ENCODE peak calls at places on chromosomes 3 and 15, in eight cellular contexts. I is DND-41, D is Peyer's patch, P is PC-9, E is progenitor cell of endocrine pancreas, F is SK-N-SH, Z is cardiac fibroblast, S is A549. O is an unnamed sample.

GRCh38 chr3:102926618-102927017 is 491.8 kb downstream of the ZPLD1 start:
- DNase-seq in S (no peak), I (no peak), Z (no peak), D (no peak), P (no peak), E (no peak), F (no peak), O (no peak)

GRCh38 chr3:134312873-134313838 is 61.1 kb downstream of the AMOTL2 start:
- DNase-seq in Z (peak; percentile 92), I (no peak), D (peak; percentile 67), S (peak; percentile 73), E (peak; percentile 65), P (peak; percentile 64), F (no peak), O (no peak)

GRCh38 chr3:55591893-55592292 is 104.8 kb upstream of the WNT5A start:
- DNase-seq in F (no peak), Z (no peak), I (no peak), E (no peak), S (no peak), P (no peak), D (no peak), O (no peak)

GRCh38 chr3:181698263-181698944 is 13.3 kb upstream of the SOX2 start:
- DNase-seq in E (no peak), I (no peak), D (no peak), P (no peak), S (no peak), F (peak; percentile 47), Z (no peak), O (no peak)

GRCh38 chr15:27324871-27325270 is 353.9 kb downstream of the GABRG3 start:
- DNase-seq in P (no peak), F (no peak), E (no peak), S (no peak), I (no peak), D (no peak), Z (no peak), O (no peak)

GRCh38 chr3:134315286-134316106 is 58.8 kb downstream of the AMOTL2 start:
- DNase-seq in Z (peak; percentile 93), E (no peak), D (peak; percentile 67), P (peak; percentile 31), S (no peak), F (no peak), I (no peak), O (no peak)

GRCh38 chr3:188421151-188421821 is 267.3 kb downstream of the LPP start:
- DNase-seq in I (no peak), Z (peak; percentile 78), E (no peak), D (no peak), S (peak; percentile 19), P (no peak), F (no peak), O (no peak)

GRCh38 chr3:142027713-142028112 is 121.6 kb downstream of the TFDP2 start:
- DNase-seq in F (peak; percentile 10), P (peak; percentile 46), E (no peak), Z (peak; percentile 43), S (peak; percentile 6), I (peak; percentile 59), D (peak; percentile 54), O (no peak)

GRCh38 chr3:182450942-182451607 is 342.2 kb upstream of the ATP11B start:
- DNase-seq in P (no peak), S (no peak), I (no peak), F (no peak), D (no peak), E (no peak), Z (no peak), O (no peak)

GRCh38 chr3:111151438-111151837 is 79.8 kb downstream of the NECTIN3 start:
- DNase-seq in D (no peak), S (peak; percentile 5), E (no peak), F (no peak), P (peak; percentile 86), I (no peak), Z (peak; percentile 24), O (no peak)

GRCh38 chr3:53196575-53197407 is 35.8 kb downstream of the PRKCD start:
- DNase-seq in E (no peak), D (peak; percentile 86), I (no peak), Z (peak; percentile 70), P (peak; percentile 42), F (peak; percentile 20), S (peak; percentile 85), O (no peak)

GRCh38 chr15:71496336-71496955 is 313.9 kb upstream of the NR2E3 start:
- DNase-seq in Z (peak; percentile 49), P (no peak), D (no peak), E (no peak), F (no peak), I (no peak), S (no peak), O (no peak)

GRCh38 chr3:124117486-124117885 is 125.6 kb upstream of the ROPN1 start:
- DNase-seq in D (no peak), P (no peak), Z (peak; percentile 44), I (no peak), E (no peak), F (no peak), S (peak; percentile 6), O (no peak)

GRCh38 chr3:23811117-23811487 is 5.3 kb downstream of the UBE2E1 start:
- DNase-seq in S (no peak), P (no peak), I (no peak), E (no peak), Z (no peak), F (no peak), D (no peak), O (no peak)

GRCh38 chr3:27800261-27800660 is 78.1 kb upstream of the EOMES start:
- DNase-seq in F (no peak), D (no peak), Z (no peak), P (no peak), E (no peak), I (no peak), S (no peak), O (no peak)

GRCh38 chr3:49164983-49165720 is 979 bp downstream of the CCDC71 start:
- DNase-seq in E (no peak), P (no peak), I (no peak), Z (no peak), S (no peak), F (peak; percentile 45), D (no peak), O (no peak)

GRCh38 chr15:75143738-75144334 is 57.8 kb upstream of the C15orf39 start:
- DNase-seq in P (no peak), Z (no peak), F (no peak), S (no peak), D (peak; percentile 36), E (no peak), I (peak; percentile 13), O (no peak)

GRCh38 chr15:49380912-49381311 is 42.1 kb upstream of the FGF7 start:
- DNase-seq in S (no peak), F (no peak), P (no peak), Z (no peak), E (no peak), I (no peak), D (no peak), O (no peak)

GRCh38 chr15:85500729-85501128 is 120.3 kb downstream of the AKAP13 start:
- DNase-seq in E (no peak), I (no peak), P (no peak), S (no peak), F (no peak), Z (peak; percentile 71), D (no peak), O (no peak)

GRCh38 chr3:127857270-127857801 is 35.0 kb upstream of the MGLL start:
- DNase-seq in Z (peak; percentile 3), I (no peak), F (peak; percentile 42), E (no peak), D (no peak), P (no peak), S (peak; percentile 30), O (no peak)
- TF ChIP-seq CTCF in Z (no peak), I (peak; percentile 11), F (no peak), E (no peak), D (peak; percentile 11), P (no peak), S (no peak), O (no peak)

GRCh38 chr15:32825219-32825618 is 107.4 kb downstream of the GREM1 start:
- DNase-seq in Z (peak; percentile 66), P (no peak), D (no peak), S (no peak), I (no peak), F (no peak), E (no peak), O (no peak)
- TF ChIP-seq CTCF in Z (no peak), P (no peak), D (no peak), S (no peak), I (no peak), F (no peak), E (no peak), O (no peak)

GRCh38 chr15:42721016-42721415 is 15.9 kb downstream of the CDAN1 start:
- DNase-seq in S (no peak), E (no peak), Z (no peak), D (no peak), F (peak; percentile 6), I (no peak), P (peak; percentile 83), O (no peak)

GRCh38 chr15:42720071-42720470 is 16.9 kb downstream of the CDAN1 start:
- DNase-seq in E (no peak), S (no peak), P (no peak), I (no peak), D (no peak), Z (no peak), F (no peak), O (no peak)

GRCh38 chr15:42725331-42725903 is 11.5 kb downstream of the CDAN1 start:
- DNase-seq in Z (no peak), F (no peak), P (no peak), D (no peak), E (no peak), S (no peak), I (no peak), O (no peak)

GRCh38 chr15:42724276-42724675 is 12.7 kb downstream of the CDAN1 start:
- DNase-seq in Z (no peak), I (no peak), S (no peak), D (no peak), F (peak; percentile 3), E (no peak), P (no peak), O (no peak)

DNA sequence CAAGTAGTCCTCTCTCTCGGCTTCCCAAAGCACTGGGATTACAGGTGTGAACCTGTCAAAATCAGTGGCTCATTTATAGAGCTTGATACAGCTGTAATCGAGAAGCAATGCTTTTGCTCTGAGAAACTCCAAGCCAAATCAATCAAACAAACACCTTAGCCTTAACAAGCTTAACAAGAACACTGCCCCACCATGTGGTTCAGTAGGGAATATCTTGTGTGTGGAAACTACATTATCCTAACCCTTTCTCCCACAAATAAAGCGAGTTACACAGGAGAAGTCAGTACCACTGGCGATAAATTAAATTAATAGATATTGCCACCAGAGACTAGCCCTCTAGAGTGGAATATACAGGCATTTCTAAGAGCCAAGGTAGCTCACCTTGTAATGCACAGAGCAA is 13.9 kb downstream of the CDAN1 start:
- DNase-seq in I (no peak), F (peak; percentile 11), D (no peak), P (no peak), S (peak; percentile 3), E (no peak), Z (no peak), O (no peak)
- TF ChIP-seq CTCF in I (no peak), F (peak; percentile 23), D (no peak), P (peak; percentile 43), S (no peak), E (peak; percentile 50), Z (no peak), O (no peak)

DNA sequence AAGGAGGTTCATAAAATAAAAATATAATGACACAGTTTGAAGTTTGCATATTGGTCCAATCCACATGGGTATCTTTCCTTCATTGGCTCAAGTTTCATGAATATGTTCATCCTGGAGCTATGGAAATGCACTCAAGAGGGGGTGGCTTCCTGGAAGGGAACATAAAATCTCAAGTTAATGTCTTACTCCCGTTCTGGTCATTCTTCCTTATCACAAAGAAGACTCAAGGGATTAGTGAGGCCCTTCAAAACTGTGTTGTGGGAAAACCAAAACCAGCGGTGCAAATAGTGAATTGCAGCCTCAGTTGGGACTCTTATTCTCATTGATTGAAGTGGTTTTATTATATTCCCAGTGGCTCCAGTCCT is 211.0 kb downstream of the PDCD6IP start:
- DNase-seq in D (no peak), E (no peak), S (peak; percentile 84), F (no peak), Z (peak; percentile 32), I (no peak), P (no peak), O (no peak)
- TF ChIP-seq CTCF in D (peak; percentile 5), E (no peak), S (no peak), F (no peak), Z (no peak), I (no peak), P (no peak), O (no peak)